ENCODE peak calls at places on chromosomes 4 and X, in five cellular contexts. I, U, N, O and G are unnamed samples.

GRCh38 chrX:45322382-45322781 is 121.7 kb upstream of the DIPK2B start:
- DNase-seq in I (peak; percentile 43), U (peak; percentile 2), N (peak; percentile 83), O (peak; percentile 87), G (peak; percentile 28)

GRCh38 chr4:153082322-153083301 is 121.6 kb upstream of the TRIM2 start:
- DNase-seq in I (no peak), U (no peak), N (no peak), O (no peak), G (no peak)

GRCh38 chr4:15756361-15756861 is 21.7 kb upstream of the CD38 start:
- DNase-seq in I (no peak), U (peak; percentile 67), N (peak; percentile 55), O (peak; percentile 52), G (no peak)

GRCh38 chrX:132093239-132093860 is 34.5 kb downstream of the FRMD7 start:
- DNase-seq in I (no peak), U (no peak), N (no peak), O (no peak), G (no peak)

GRCh38 chr4:119231517-119231916 is 19.0 kb downstream of the USP53 start:
- DNase-seq in I (no peak), U (no peak), N (no peak), O (no peak), G (no peak)

GRCh38 chrX:66553973-66554372 is 84.9 kb downstream of the EDA2R start:
- DNase-seq in I (no peak), U (no peak), N (no peak), O (no peak), G (no peak)

GRCh38 chr4:173399016-173399415 is at the start of gene SCRG1:
- DNase-seq in I (peak; percentile 61), U (no peak), N (peak; percentile 6), O (peak; percentile 13), G (peak; percentile 70)

GRCh38 chrX:108126661-108127060 is 35.1 kb downstream of the ATG4A start:
- DNase-seq in I (no peak), U (no peak), N (no peak), O (peak; percentile 6), G (no peak)

GRCh38 chr4:26268246-26268645 is 52.6 kb upstream of the RBPJ start:
- DNase-seq in I (no peak), U (no peak), N (no peak), O (no peak), G (no peak)

GRCh38 chr4:93178279-93178678 is 650.3 kb upstream of the ATOH1 start:
- DNase-seq in I (no peak), U (no peak), N (no peak), O (peak; percentile 8), G (no peak)

GRCh38 chr4:48594185-48594584 is 104.1 kb downstream of the ZAR1 start:
- DNase-seq in I (no peak), U (no peak), N (no peak), O (no peak), G (no peak)

GRCh38 chrX:39772057-39772832 is 325.5 kb downstream of the BCOR start:
- DNase-seq in I (no peak), U (no peak), N (peak; percentile 58), O (peak; percentile 28), G (no peak)

GRCh38 chrX:15761564-15762191 is 23.6 kb downstream of the CA5B start:
- DNase-seq in I (no peak), U (peak; percentile 43), N (peak; percentile 22), O (peak; percentile 26), G (no peak)

GRCh38 chrX:68696267-68696666 is 48.8 kb downstream of the STARD8 start:
- DNase-seq in I (no peak), U (no peak), N (no peak), O (no peak), G (no peak)

GRCh38 chr4:62455871-62456270 is 1255.7 kb downstream of the ADGRL3 start:
- DNase-seq in I (no peak), U (no peak), N (no peak), O (no peak), G (no peak)

GRCh38 chrX:7127058-7127457 is 20.5 kb upstream of the STS start:
- DNase-seq in I (no peak), U (no peak), N (no peak), O (peak; percentile 23), G (no peak)

GRCh38 chr4:81460115-81460836 is 11.4 kb downstream of the RASGEF1B start:
- DNase-seq in I (no peak), U (no peak), N (no peak), O (no peak), G (no peak)

GRCh38 chr4:81457345-81457744 is 14.4 kb downstream of the RASGEF1B start:
- DNase-seq in I (no peak), U (no peak), N (no peak), O (no peak), G (no peak)

GRCh38 chr4:81460837-81461233 is 10.9 kb downstream of the RASGEF1B start:
- DNase-seq in I (no peak), U (no peak), N (no peak), O (no peak), G (no peak)

GRCh38 chr4:81457921-81458520 is 13.7 kb downstream of the RASGEF1B start:
- DNase-seq in I (no peak), U (no peak), N (no peak), O (no peak), G (no peak)

GRCh38 chr4:81459233-81459632 is 12.5 kb downstream of the RASGEF1B start:
- DNase-seq in I (no peak), U (no peak), N (no peak), O (no peak), G (no peak)
- H3K4me3 ChIP-seq in I (no peak overlapping the region), U (no peak overlapping the region), N (no peak overlapping the region), O (no peak overlapping the region), G (no peak overlapping the region)

GRCh38 chr4:3041192-3042142 is 32.9 kb downstream of the HTT-AS start:
- DNase-seq in I (peak; percentile 84), U (peak; percentile 21), N (peak; percentile 21), O (peak; percentile 39), G (peak; percentile 86)

GRCh38 chr4:3039706-3040366 is 34.5 kb downstream of the HTT-AS start:
- DNase-seq in I (no peak), U (no peak), N (no peak), O (no peak), G (no peak)

GRCh38 chr4:3040447-3041191 is 33.7 kb downstream of the HTT-AS start:
- DNase-seq in I (no peak), U (no peak), N (no peak), O (no peak), G (no peak)

GRCh38 chr4:3043272-3044020 is 30.9 kb downstream of the HTT-AS start:
- DNase-seq in I (no peak), U (no peak), N (no peak), O (no peak), G (no peak)

DNA sequence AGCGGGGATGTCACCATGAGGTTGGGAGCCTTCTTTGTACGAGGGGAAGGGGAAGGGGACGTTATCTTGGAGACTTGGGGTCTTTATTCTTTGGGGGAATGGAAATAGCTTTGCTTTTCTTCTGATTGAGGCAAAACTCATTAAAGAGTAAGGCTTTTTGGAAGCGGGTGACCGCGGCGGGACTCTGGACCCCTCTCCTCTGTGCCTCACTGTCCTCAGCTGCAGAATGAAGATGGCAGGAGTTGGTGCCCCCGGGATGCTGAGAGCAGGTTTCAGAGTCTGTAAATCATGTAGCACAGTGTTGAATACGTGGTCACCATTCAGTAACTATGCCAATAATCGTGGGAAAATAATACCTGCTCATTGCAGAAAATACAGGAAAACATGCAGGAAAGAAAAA is 32.1 kb downstream of the HTT-AS start:
- DNase-seq in I (no peak), U (no peak), N (no peak), O (no peak), G (no peak)
- H3K4me3 ChIP-seq in I (peak overlapping the region; percentile 1), U (peak overlapping the region; percentile 52), N (peak overlapping the region; percentile 28), O (peak overlapping the region; percentile 26), G (peak overlapping the region; percentile 38)

DNA sequence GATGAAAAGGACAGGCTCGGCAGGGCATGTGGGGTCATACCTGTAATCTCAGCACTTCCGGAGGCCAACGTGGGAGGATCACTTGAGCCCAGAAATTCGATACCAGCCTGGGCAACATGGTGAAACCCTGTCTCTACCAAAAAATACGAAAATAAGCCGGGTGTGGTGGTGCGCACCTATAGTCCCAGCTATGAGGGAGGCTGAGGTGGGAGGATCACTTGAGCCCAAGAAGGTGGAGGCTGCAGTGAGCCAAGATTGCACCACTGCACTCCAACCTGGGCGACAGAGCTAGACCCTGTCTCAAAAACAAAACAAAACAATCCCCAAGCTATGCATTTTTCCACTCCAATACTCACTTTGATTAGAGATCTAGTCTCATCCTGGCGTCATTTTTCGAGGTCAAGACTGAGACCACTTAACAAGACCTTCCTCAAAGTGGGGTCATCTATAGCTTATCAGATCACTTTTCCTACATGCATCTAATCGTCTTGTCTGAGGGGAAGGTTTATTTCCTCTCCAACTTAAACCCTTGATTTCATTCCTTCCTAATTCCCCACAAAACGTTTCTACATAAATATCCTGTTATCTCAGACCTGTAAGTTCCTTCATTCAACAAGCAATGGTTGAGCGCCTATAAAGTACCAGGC is 1.3 kb downstream of the NKAP start:
- DNase-seq in I (no peak), U (no peak), N (no peak), O (no peak), G (no peak)
- H3K4me3 ChIP-seq in I (peak overlapping the region; percentile 81), U (peak overlapping the region; percentile 88), N (peak overlapping the region; percentile 75), O (peak overlapping the region; percentile 90), G (peak overlapping the region; percentile 71)

GRCh38 chr4:105714932-105715331 is 6.3 kb downstream of the GSTCD start:
- DNase-seq in I (no peak), U (no peak), N (no peak), O (peak; percentile 16), G (no peak)

GRCh38 chr4:105715692-105716278 is 7.2 kb downstream of the GSTCD start:
- DNase-seq in I (no peak), U (peak; percentile 45), N (peak; percentile 56), O (peak; percentile 68), G (no peak)

GRCh38 chr4:105710678-105711077 is 2.1 kb downstream of the GSTCD start:
- DNase-seq in I (no peak), U (no peak), N (no peak), O (peak; percentile 17), G (no peak)

GRCh38 chr4:105712766-105713165 is 4.2 kb downstream of the GSTCD start:
- DNase-seq in I (no peak), U (no peak), N (no peak), O (peak; percentile 11), G (no peak)

DNA sequence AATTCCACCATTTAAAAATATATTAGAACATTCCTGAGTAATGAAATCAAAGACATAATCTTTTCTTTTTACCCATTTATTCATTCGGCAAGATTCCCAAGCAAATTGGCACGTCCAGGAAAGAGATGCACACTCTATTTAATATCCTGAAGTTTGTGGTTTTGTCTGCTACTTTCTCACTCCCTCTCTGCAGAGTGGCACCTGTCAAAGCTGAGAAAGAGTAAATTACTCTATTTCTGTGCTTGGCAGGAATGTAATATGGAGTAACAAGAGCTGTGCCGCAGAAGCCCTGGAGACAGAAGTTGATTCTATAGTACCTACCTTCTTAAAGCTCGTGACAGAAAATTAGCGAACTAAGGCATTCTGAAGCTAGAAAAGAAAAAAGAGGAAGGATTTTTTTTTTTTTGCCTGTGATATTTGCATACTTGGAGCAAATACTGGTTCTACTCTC is 5.5 kb downstream of the GSTCD start:
- DNase-seq in I (no peak), U (peak; percentile 52), N (no peak), O (peak; percentile 25), G (no peak)
- H3K4me3 ChIP-seq in I (no peak overlapping the region), U (peak overlapping the region; percentile 36), N (no peak overlapping the region), O (peak overlapping the region; percentile 40), G (no peak overlapping the region)

GRCh38 chrX:3312109-3312508 is 34.3 kb downstream of the MXRA5 start:
- DNase-seq in I (no peak), U (no peak), N (no peak), O (no peak), G (no peak)
- H3K4me3 ChIP-seq in I (no peak overlapping the region), U (no peak overlapping the region), N (no peak overlapping the region), O (no peak overlapping the region), G (no peak overlapping the region)